ENCODE peak calls at places on chromosomes 1 and 21, in six cellular contexts. T is AG04450, K is PC-3, O is AG04449, H is dorsolateral prefrontal cortex, U is fibroblast of lung. X is an unnamed sample.

GRCh38 chr1:2342384-2343022 is 48.9 kb downstream of the MORN1 start:
- DNase-seq in H (no peak), K (no peak), U (no peak), O (no peak), T (no peak), X (no peak)

GRCh38 chr21:44658511-44658910 is 779 bp downstream of the KRTAP12-3 start:
- DNase-seq in O (no peak), K (no peak), U (no peak), T (no peak), H (no peak), X (no peak)

GRCh38 chr1:242243472-242243871 is 244.6 kb upstream of the MAP1LC3C start:
- DNase-seq in T (no peak), O (no peak), H (no peak), K (no peak), U (peak; percentile 1), X (no peak)

GRCh38 chr1:2412773-2413494 is 570 bp upstream of the PEX10 start:
- DNase-seq in U (no peak), T (no peak), K (peak; percentile 21), H (no peak), O (no peak), X (peak; percentile 57)

GRCh38 chr1:209387969-209388329 is 195.6 kb upstream of the CAMK1G start:
- DNase-seq in H (no peak), U (no peak), K (peak; percentile 66), O (no peak), T (no peak), X (peak; percentile 82)

GRCh38 chr1:43691871-43692815 is 15.2 kb upstream of the ST3GAL3 start:
- DNase-seq in K (no peak), O (no peak), H (peak; percentile 85), T (no peak), U (no peak), X (no peak)

GRCh38 chr1:5996641-5997270 is 4.5 kb upstream of the NPHP4 start:
- DNase-seq in T (no peak), H (peak; percentile 33), U (no peak), K (no peak), O (no peak), X (no peak)

GRCh38 chr1:77139389-77139788 is 79.8 kb downstream of the PIGK start:
- DNase-seq in O (no peak), U (no peak), H (no peak), T (no peak), K (no peak), X (no peak)

GRCh38 chr21:45341779-45342178 is 54.1 kb upstream of the POFUT2 start:
- DNase-seq in H (no peak), T (no peak), K (peak; percentile 47), U (no peak), O (no peak), X (peak; percentile 70)

GRCh38 chr1:54278941-54279422 is 79.0 kb downstream of the MRPL37 start:
- DNase-seq in K (no peak), T (no peak), U (peak; percentile 28), H (no peak), O (peak; percentile 80), X (no peak)

GRCh38 chr1:167401260-167401873 is 117.0 kb downstream of the CD247 start:
- DNase-seq in H (no peak), U (peak; percentile 61), K (peak; percentile 81), T (peak; percentile 2), O (no peak), X (peak; percentile 74)

GRCh38 chr1:9426291-9426711 is 113.0 kb upstream of the SLC25A33 start:
- DNase-seq in T (no peak), U (no peak), O (no peak), H (no peak), K (no peak), X (no peak)

GRCh38 chr1:27403065-27403726 is 10.8 kb downstream of the GPR3 start:
- DNase-seq in U (peak; percentile 83), T (no peak), K (peak; percentile 6), H (no peak), O (no peak), X (peak; percentile 73)

GRCh38 chr1:32622806-32623694 is 27.3 kb downstream of the ZBTB8OS start:
- DNase-seq in U (no peak), O (no peak), T (no peak), K (no peak), H (no peak), X (no peak)

GRCh38 chr1:156766288-156767100 is 841 bp upstream of the PRCC start:
- DNase-seq in K (peak; percentile 47), U (no peak), T (no peak), H (peak; percentile 54), O (no peak), X (peak; percentile 9)

GRCh38 chr1:52978045-52978444 is 51.0 kb downstream of the SCP2 start:
- DNase-seq in T (no peak), O (no peak), U (no peak), K (no peak), H (no peak), X (no peak)

GRCh38 chr1:150887018-150887417 is at the start of gene CTXND2:
- DNase-seq in K (peak; percentile 20), U (peak; percentile 15), T (no peak), H (no peak), O (no peak), X (peak; percentile 12)

GRCh38 chr1:213962508-213962907 is 25.3 kb upstream of the PROX1 start:
- DNase-seq in U (no peak), K (no peak), O (no peak), H (no peak), T (no peak), X (no peak)

GRCh38 chr1:213973129-213973528 is 14.6 kb upstream of the PROX1 start:
- DNase-seq in K (peak; percentile 72), H (no peak), O (no peak), T (no peak), U (no peak), X (peak; percentile 47)

GRCh38 chr1:213972141-213972540 is 15.6 kb upstream of the PROX1 start:
- DNase-seq in T (no peak), U (no peak), O (no peak), K (no peak), H (no peak), X (no peak)

GRCh38 chr1:213970193-213970592 is 17.6 kb upstream of the PROX1 start:
- DNase-seq in K (no peak), H (no peak), O (no peak), U (no peak), T (no peak), X (no peak)

DNA sequence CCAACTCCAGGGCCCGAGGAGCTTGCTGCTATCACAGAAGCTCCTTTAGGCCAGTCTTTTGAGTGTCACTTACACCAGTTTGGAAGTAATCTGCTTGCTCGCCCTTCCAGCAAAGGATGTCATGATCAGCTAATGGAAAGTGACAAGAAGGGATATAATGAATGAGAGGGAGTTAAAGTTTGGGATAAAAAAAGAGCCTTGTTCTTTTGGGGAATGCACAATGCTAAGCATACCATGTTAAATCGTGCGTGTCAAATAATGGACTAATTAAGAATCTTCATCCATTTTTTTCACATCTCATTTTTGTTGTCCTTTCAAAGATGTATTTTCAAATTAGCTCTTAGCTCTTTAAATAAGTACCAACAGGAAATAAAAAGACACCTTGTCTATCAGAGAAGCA is 19.4 kb upstream of the PROX1 start:
- DNase-seq in H (no peak), U (no peak), K (no peak), T (no peak), O (no peak), X (no peak)
- H3K4me3 ChIP-seq in H (no peak overlapping the region), U (no peak overlapping the region), K (no peak overlapping the region), T (no peak overlapping the region), O (no peak overlapping the region), X (no peak overlapping the region)

GRCh38 chr1:118143828-118144227 is 41.2 kb downstream of the SPAG17 start:
- DNase-seq in H (no peak), K (no peak), U (no peak), T (no peak), O (no peak), X (no peak)
- TF ChIP-seq CTCF in H (no peak), K (no peak), U (no peak), T (no peak), O (no peak), X (no peak)

DNA sequence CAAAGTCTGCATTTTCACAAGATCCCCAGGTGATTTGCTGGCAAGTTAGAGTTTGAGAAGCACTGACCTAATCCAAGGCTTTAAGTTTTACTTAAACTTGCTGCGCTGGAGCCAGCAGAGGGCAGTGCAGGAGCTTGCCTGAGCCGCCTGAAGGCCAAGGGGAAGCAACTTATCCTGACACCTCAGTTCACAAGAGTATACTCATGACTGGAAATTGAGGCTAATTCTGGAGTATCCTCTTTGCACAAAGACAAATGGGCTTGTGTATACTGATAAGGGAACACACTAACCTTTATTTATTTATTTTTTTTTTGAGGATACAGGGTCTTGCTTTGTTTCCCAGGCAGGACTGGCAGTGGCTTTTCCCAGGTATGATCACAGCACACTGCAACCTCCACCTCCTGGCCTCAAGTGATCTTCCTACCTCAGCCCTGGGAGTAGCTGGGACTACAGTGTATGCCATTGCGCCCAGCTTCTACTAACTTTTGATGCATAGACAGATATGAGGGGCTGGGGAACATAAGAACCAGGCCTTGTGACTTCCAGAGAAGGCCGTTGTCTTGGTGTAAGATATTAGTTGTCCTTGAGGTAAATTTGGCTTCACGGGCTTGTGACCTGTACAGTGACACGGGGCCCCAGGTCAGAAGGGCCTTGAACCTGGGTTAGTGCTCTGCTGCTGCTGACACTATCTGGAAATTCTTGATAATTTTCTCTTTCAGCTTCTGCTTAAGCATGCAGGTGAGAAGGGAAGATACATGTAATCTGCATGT is 29.0 kb upstream of the SLAMF1 start:
- DNase-seq in O (peak; percentile 21), U (peak; percentile 43), T (peak; percentile 18), H (peak; percentile 57), K (peak; percentile 78), X (peak; percentile 75)
- H3K4me3 ChIP-seq in O (no peak overlapping the region), U (no peak overlapping the region), T (no peak overlapping the region), H (no peak overlapping the region), K (no peak overlapping the region), X (no peak overlapping the region)

GRCh38 chr1:40041466-40041838 is 923 bp downstream of the CAP1 start:
- DNase-seq in H (no peak), T (no peak), O (no peak), K (no peak), U (no peak), X (no peak)

GRCh38 chr1:40040511-40041465 is at the start of gene CAP1:
- DNase-seq in O (peak; percentile 85), K (peak; percentile 99), T (peak; percentile 97), U (peak; percentile 98), H (peak; percentile 100), X (peak; percentile 99)

GRCh38 chr1:40038693-40039092 is 1.8 kb upstream of the CAP1 start:
- DNase-seq in K (no peak), O (no peak), T (no peak), U (no peak), H (no peak), X (no peak)

GRCh38 chr1:40039245-40039756 is 1.2 kb upstream of the CAP1 start:
- DNase-seq in U (no peak), T (no peak), K (peak; percentile 34), H (no peak), O (no peak), X (peak; percentile 41)

DNA sequence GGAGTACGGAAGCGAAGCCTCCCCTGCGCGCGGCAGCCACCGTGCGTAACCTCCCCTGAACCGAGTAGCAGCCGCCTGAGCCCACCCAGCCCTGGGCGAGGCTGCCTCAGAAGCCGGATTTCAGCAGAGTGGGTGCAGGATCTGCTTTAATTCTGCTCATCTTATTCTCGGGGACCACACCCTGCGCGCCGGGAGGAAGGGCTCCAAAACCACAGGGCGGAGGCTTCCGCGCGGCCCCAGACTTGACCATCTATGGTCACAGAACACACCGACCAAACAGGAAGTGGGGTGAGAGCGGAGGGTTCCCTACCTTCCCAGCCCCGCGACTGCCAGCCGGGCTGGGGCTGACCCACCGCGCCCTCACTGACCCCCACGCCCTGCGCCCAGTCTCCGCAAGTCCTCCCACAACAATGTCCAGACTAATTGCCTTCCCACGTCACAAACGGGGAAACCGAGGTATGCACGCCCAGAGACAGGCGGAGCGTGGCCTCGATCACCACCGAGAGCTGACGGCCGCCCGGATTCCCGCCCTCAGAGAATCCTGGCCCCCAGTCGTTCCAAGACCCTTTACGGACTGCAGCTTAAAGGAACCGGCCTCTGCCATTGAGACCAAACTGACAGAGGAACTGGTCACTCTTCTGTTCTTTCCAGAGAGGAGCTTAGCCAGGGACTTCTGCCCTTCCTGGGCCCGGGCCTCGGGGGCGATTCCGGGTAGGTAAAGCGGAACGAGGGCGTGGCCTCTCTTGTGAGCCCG is 595 bp upstream of the CAP1 start:
- DNase-seq in K (peak; percentile 90), H (peak; percentile 73), U (peak; percentile 92), O (no peak), T (peak; percentile 74), X (peak; percentile 76)
- TF ChIP-seq CTCF in K (no peak), H (no peak), U (no peak), O (no peak), T (no peak), X (no peak)